ENCODE peak calls at places on chromosomes 5 and 9, in five cellular contexts. One of them, this sample, is unnamed.

GRCh38 chr5:179762079-179762780 is 29.6 kb downstream of the MAML1 start:
- DNase-seq in upper lobe of right lung: no peak
- DNase-seq in stomach: no peak
- DNase-seq in GM23248: peak; percentile 78
- DNase-seq in pancreas: no peak
- DNase-seq in this sample: no peak

GRCh38 chr5:149604321-149604720 is 23.0 kb downstream of the ARHGEF37 start:
- DNase-seq in upper lobe of right lung: no peak
- DNase-seq in stomach: no peak
- DNase-seq in GM23248: no peak
- DNase-seq in pancreas: no peak
- DNase-seq in this sample: no peak

GRCh38 chr9:95461448-95462381 is 55.1 kb downstream of the PTCH1 start:
- DNase-seq in upper lobe of right lung: no peak
- DNase-seq in stomach: no peak
- DNase-seq in GM23248: no peak
- DNase-seq in pancreas: no peak
- DNase-seq in this sample: no peak

GRCh38 chr5:61504143-61504542 is 172.1 kb downstream of the ZSWIM6 start:
- DNase-seq in upper lobe of right lung: no peak
- DNase-seq in stomach: no peak
- DNase-seq in GM23248: no peak
- DNase-seq in pancreas: no peak
- DNase-seq in this sample: no peak

GRCh38 chr5:128586848-128587247 is 48.8 kb upstream of the FBN2 start:
- DNase-seq in upper lobe of right lung: no peak
- DNase-seq in stomach: no peak
- DNase-seq in GM23248: no peak
- DNase-seq in pancreas: no peak
- DNase-seq in this sample: no peak

GRCh38 chr9:12696931-12697622 is 3.9 kb downstream of the TYRP1 start:
- DNase-seq in upper lobe of right lung: no peak
- DNase-seq in stomach: no peak
- DNase-seq in GM23248: no peak
- DNase-seq in pancreas: no peak
- DNase-seq in this sample: no peak

GRCh38 chr5:18744990-18745590 is 1110.8 kb downstream of the TAF11L14 start:
- DNase-seq in upper lobe of right lung: no peak
- DNase-seq in stomach: no peak
- DNase-seq in GM23248: no peak
- DNase-seq in pancreas: no peak
- DNase-seq in this sample: peak; percentile 8

GRCh38 chr9:79377315-79377855 is 194.4 kb upstream of the TLE4 start:
- DNase-seq in upper lobe of right lung: no peak
- DNase-seq in stomach: no peak
- DNase-seq in GM23248: peak; percentile 27
- DNase-seq in pancreas: no peak
- DNase-seq in this sample: no peak

GRCh38 chr5:134554319-134555222 is 29.1 kb downstream of the JADE2 start:
- DNase-seq in upper lobe of right lung: no peak
- DNase-seq in stomach: peak; percentile 64
- DNase-seq in GM23248: peak; percentile 95
- DNase-seq in pancreas: no peak
- DNase-seq in this sample: no peak

GRCh38 chr5:76402880-76403712 is at the start of gene IQGAP2:
- DNase-seq in upper lobe of right lung: peak; percentile 91
- DNase-seq in stomach: peak; percentile 83
- DNase-seq in GM23248: peak; percentile 35
- DNase-seq in pancreas: peak; percentile 80
- DNase-seq in this sample: peak; percentile 73

GRCh38 chr9:104836235-104836634 is 72.3 kb downstream of the NIPSNAP3B start:
- DNase-seq in upper lobe of right lung: no peak
- DNase-seq in stomach: no peak
- DNase-seq in GM23248: peak; percentile 51
- DNase-seq in pancreas: no peak
- DNase-seq in this sample: no peak

GRCh38 chr5:8517461-8517860 is 648.5 kb downstream of the MTRR start:
- DNase-seq in upper lobe of right lung: no peak
- DNase-seq in stomach: no peak
- DNase-seq in GM23248: peak; percentile 5
- DNase-seq in pancreas: no peak
- DNase-seq in this sample: no peak

GRCh38 chr9:38017885-38018186 is 51.2 kb downstream of the SHB start:
- DNase-seq in upper lobe of right lung: no peak
- DNase-seq in stomach: no peak
- DNase-seq in GM23248: peak; percentile 32
- DNase-seq in pancreas: no peak
- DNase-seq in this sample: no peak

GRCh38 chr9:38018230-38018963 is 50.6 kb downstream of the SHB start:
- DNase-seq in upper lobe of right lung: no peak
- DNase-seq in stomach: no peak
- DNase-seq in GM23248: peak; percentile 32
- DNase-seq in pancreas: no peak
- DNase-seq in this sample: no peak

GRCh38 chr9:38020251-38021076 is 48.6 kb downstream of the SHB start:
- DNase-seq in upper lobe of right lung: no peak
- DNase-seq in stomach: no peak
- DNase-seq in GM23248: no peak
- DNase-seq in pancreas: no peak
- DNase-seq in this sample: no peak

GRCh38 chr9:38019731-38020130 is 49.3 kb downstream of the SHB start:
- DNase-seq in upper lobe of right lung: no peak
- DNase-seq in stomach: no peak
- DNase-seq in GM23248: peak; percentile 63
- DNase-seq in pancreas: no peak
- DNase-seq in this sample: no peak

GRCh38 chr9:38018964-38019602 is 49.9 kb downstream of the SHB start:
- DNase-seq in upper lobe of right lung: peak; percentile 67
- DNase-seq in stomach: peak; percentile 73
- DNase-seq in GM23248: peak; percentile 95
- DNase-seq in pancreas: peak; percentile 72
- DNase-seq in this sample: no peak
- H3K4me1 ChIP-seq in upper lobe of right lung: peaks cover 66% of the 10 kb centered on the region
- H3K4me1 ChIP-seq in stomach: peaks cover 65% of the 10 kb centered on the region
- H3K4me1 ChIP-seq in GM23248: peaks cover 55% of the 10 kb centered on the region
- H3K4me1 ChIP-seq in pancreas: peaks cover 56% of the 10 kb centered on the region
- H3K4me1 ChIP-seq in this sample: no peaks in the 10 kb centered on the region

GRCh38 chr9:3288686-3289085 is 237.1 kb downstream of the RFX3 start:
- DNase-seq in upper lobe of right lung: no peak
- DNase-seq in stomach: no peak
- DNase-seq in GM23248: no peak
- DNase-seq in pancreas: no peak
- DNase-seq in this sample: no peak

GRCh38 chr9:3292311-3292710 is 233.5 kb downstream of the RFX3 start:
- DNase-seq in upper lobe of right lung: no peak
- DNase-seq in stomach: no peak
- DNase-seq in GM23248: peak; percentile 42
- DNase-seq in pancreas: no peak
- DNase-seq in this sample: no peak

GRCh38 chr9:3285365-3286161 is 240.2 kb downstream of the RFX3 start:
- DNase-seq in upper lobe of right lung: no peak
- DNase-seq in stomach: no peak
- DNase-seq in GM23248: peak; percentile 18
- DNase-seq in pancreas: no peak
- DNase-seq in this sample: no peak

GRCh38 chr9:3290231-3290840 is 235.5 kb downstream of the RFX3 start:
- DNase-seq in upper lobe of right lung: no peak
- DNase-seq in stomach: no peak
- DNase-seq in GM23248: no peak
- DNase-seq in pancreas: no peak
- DNase-seq in this sample: no peak
- H3K27ac ChIP-seq in upper lobe of right lung: no peak overlapping the region
- H3K27ac ChIP-seq in stomach: no peak overlapping the region
- H3K27ac ChIP-seq in GM23248: no peak overlapping the region
- H3K27ac ChIP-seq in pancreas: no peak overlapping the region
- H3K27ac ChIP-seq in this sample: no peak overlapping the region

GRCh38 chr9:121294181-121294743 is 26.3 kb downstream of the GSN start:
- DNase-seq in upper lobe of right lung: no peak
- DNase-seq in stomach: no peak
- DNase-seq in GM23248: no peak
- DNase-seq in pancreas: no peak
- DNase-seq in this sample: no peak
- H3K4me1 ChIP-seq in upper lobe of right lung: peaks cover 63% of the 10 kb centered on the region
- H3K4me1 ChIP-seq in stomach: peaks cover 72% of the 10 kb centered on the region
- H3K4me1 ChIP-seq in GM23248: peaks cover 7% of the 10 kb centered on the region
- H3K4me1 ChIP-seq in pancreas: no peaks in the 10 kb centered on the region
- H3K4me1 ChIP-seq in this sample: peaks cover 8% of the 10 kb centered on the region

DNA sequence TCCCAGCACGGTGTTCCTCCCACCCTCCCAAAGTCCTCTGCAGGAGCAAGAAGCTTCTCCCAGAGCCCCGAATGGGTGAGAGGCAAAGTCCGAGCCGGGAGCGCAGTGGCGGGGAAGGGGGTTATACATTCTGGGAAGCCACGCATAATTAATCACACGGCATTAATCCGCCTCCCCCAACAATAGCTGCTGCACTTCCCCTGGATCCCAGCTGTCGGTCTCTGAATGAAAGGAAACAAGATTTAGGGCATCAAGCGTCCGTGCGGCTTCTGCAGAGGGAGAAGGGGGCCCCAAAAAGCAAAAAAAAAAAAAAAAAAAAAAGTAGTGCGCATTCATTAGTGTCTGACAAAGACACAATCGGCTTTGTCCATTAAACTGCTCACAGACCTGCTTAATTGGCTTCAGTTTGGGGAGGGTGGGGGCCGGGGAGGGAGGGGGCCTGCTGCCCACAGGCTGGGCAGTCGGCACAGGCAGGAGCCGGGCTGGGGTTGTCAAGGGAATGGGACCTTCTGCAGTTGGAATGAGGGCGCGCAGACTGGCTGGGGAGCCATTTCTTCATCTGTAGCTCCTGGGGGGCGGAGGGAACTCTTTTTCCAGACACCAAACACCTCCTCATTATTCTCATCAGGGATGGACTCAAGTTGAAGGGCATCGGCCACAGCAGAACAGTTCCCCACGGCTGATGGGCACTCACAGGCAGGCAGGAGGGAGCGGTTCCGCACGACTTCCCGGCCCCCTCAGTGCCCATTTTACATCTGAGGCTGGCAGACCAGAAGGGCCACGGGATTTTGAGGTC is 3.4 kb downstream of the NOTCH1 start:
- DNase-seq in upper lobe of right lung: no peak
- DNase-seq in stomach: no peak
- DNase-seq in GM23248: no peak
- DNase-seq in pancreas: no peak
- DNase-seq in this sample: no peak
- H3K27ac ChIP-seq in upper lobe of right lung: peak overlapping the region; percentile 93
- H3K27ac ChIP-seq in stomach: peak overlapping the region; percentile 95
- H3K27ac ChIP-seq in GM23248: no peak overlapping the region
- H3K27ac ChIP-seq in pancreas: no peak overlapping the region
- H3K27ac ChIP-seq in this sample: no peak overlapping the region

DNA sequence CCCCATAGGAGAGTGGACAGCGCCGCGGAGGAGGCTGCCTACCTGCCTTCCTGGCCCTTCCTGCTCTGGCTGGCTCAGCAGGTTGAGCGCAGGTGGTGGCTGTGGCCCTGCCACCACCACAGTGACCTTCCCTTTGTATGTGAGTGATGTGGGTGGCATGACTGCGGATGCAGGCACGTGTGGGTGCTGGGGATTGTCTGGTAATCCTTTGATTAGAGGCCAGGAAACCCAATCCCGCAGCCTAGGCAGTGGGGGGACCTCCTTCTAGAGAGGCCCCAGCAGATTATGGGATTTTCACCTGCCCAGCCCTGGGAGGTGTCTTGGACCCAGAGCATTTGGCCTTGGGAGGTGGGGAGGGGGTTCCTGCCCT is 16.5 kb downstream of the RXRA start:
- DNase-seq in upper lobe of right lung: no peak
- DNase-seq in stomach: peak; percentile 39
- DNase-seq in GM23248: no peak
- DNase-seq in pancreas: no peak
- DNase-seq in this sample: no peak
- H3K4me1 ChIP-seq in upper lobe of right lung: peaks cover 87% of the 10 kb centered on the region
- H3K4me1 ChIP-seq in stomach: peaks cover 97% of the 10 kb centered on the region
- H3K4me1 ChIP-seq in GM23248: no peaks in the 10 kb centered on the region
- H3K4me1 ChIP-seq in pancreas: peaks cover 35% of the 10 kb centered on the region
- H3K4me1 ChIP-seq in this sample: no peaks in the 10 kb centered on the region

DNA sequence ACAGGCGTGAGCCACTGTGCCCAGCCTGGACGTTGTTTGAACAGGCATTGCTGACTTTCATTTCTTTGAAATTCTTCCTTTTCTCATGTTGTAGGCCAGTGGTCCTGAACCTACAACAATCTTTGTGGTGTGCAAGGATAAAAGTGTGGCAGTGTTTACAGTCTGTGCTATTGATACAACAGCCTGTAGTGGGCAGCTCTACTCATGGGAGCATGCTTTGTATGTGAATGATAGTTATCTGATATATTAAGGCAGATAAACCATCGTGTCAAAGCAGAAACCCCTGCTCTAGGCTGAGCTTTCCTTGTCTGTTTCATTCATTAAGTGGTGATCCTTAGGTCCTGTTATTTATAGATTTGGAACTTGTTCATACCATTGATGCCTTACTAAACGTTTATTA is 42.6 kb downstream of the CSNK1G3 start:
- DNase-seq in upper lobe of right lung: no peak
- DNase-seq in stomach: no peak
- DNase-seq in GM23248: no peak
- DNase-seq in pancreas: no peak
- DNase-seq in this sample: no peak
- H3K27ac ChIP-seq in upper lobe of right lung: no peak overlapping the region
- H3K27ac ChIP-seq in stomach: no peak overlapping the region
- H3K27ac ChIP-seq in GM23248: no peak overlapping the region
- H3K27ac ChIP-seq in pancreas: no peak overlapping the region
- H3K27ac ChIP-seq in this sample: no peak overlapping the region

GRCh38 chr5:122089096-122089495 is 11.0 kb upstream of the LOX start:
- DNase-seq in upper lobe of right lung: no peak
- DNase-seq in stomach: no peak
- DNase-seq in GM23248: peak; percentile 40
- DNase-seq in pancreas: no peak
- DNase-seq in this sample: no peak

GRCh38 chr5:122078116-122078865 is at the start of gene LOX:
- DNase-seq in upper lobe of right lung: peak; percentile 74
- DNase-seq in stomach: peak; percentile 50
- DNase-seq in GM23248: peak; percentile 98
- DNase-seq in pancreas: peak; percentile 36
- DNase-seq in this sample: no peak

GRCh38 chr5:122085041-122085440 is 7.0 kb upstream of the LOX start:
- DNase-seq in upper lobe of right lung: no peak
- DNase-seq in stomach: no peak
- DNase-seq in GM23248: no peak
- DNase-seq in pancreas: no peak
- DNase-seq in this sample: no peak

GRCh38 chr5:122081541-122081940 is 3.5 kb upstream of the LOX start:
- DNase-seq in upper lobe of right lung: no peak
- DNase-seq in stomach: no peak
- DNase-seq in GM23248: no peak
- DNase-seq in pancreas: no peak
- DNase-seq in this sample: no peak

GRCh38 chr5:122083535-122083934 is 5.5 kb upstream of the LOX start:
- DNase-seq in upper lobe of right lung: no peak
- DNase-seq in stomach: no peak
- DNase-seq in GM23248: no peak
- DNase-seq in pancreas: no peak
- DNase-seq in this sample: no peak
- H3K4me1 ChIP-seq in upper lobe of right lung: no peaks in the 10 kb centered on the region
- H3K4me1 ChIP-seq in stomach: no peaks in the 10 kb centered on the region
- H3K4me1 ChIP-seq in GM23248: peaks cover 30% of the 10 kb centered on the region
- H3K4me1 ChIP-seq in pancreas: no peaks in the 10 kb centered on the region
- H3K4me1 ChIP-seq in this sample: no peaks in the 10 kb centered on the region